ENCODE peak calls at places on chromosomes 7 and 10, in four cellular contexts. V is stimulated activated CD4-positive, alpha-beta T cell treated with anti-CD3 and anti-CD28 coated beads, Interleukin-1b, Interleukin-23, amount 100 ng/mL, for 1 hour; Y is foreskin fibroblast; G is occipital lobe. K is an unnamed sample.

GRCh38 chr10:117667831-117668230 is 125.3 kb downstream of the EMX2 start:
- DNase-seq in V (no peak), G (no peak), Y (no peak), K (no peak)

GRCh38 chr10:32957341-32958084 is 517 bp downstream of the ITGB1 start:
- DNase-seq in V (no peak), G (peak; percentile 31), Y (no peak), K (peak; percentile 77)

GRCh38 chr7:120877706-120878105 is 19.8 kb upstream of the TSPAN12 start:
- DNase-seq in Y (no peak), G (no peak), V (no peak), K (no peak)

GRCh38 chr10:29949411-29950011 is 109.9 kb downstream of the JCAD start:
- DNase-seq in V (no peak), Y (peak; percentile 88), G (no peak), K (no peak)

GRCh38 chr7:134708692-134709091 is 62.0 kb downstream of the BPGM start:
- DNase-seq in Y (no peak), G (no peak), V (no peak), K (no peak)

GRCh38 chr7:1114088-1114487 is 26.2 kb downstream of the GPER1 start:
- DNase-seq in V (no peak), G (no peak), Y (no peak), K (no peak)

GRCh38 chr10:58641708-58642107 is 129.0 kb downstream of the BICC1 start:
- DNase-seq in G (no peak), Y (peak; percentile 70), V (no peak), K (no peak)

GRCh38 chr7:87027900-87028299 is 31.6 kb downstream of the ELAPOR2 start:
- DNase-seq in Y (no peak), V (no peak), G (no peak), K (no peak)

GRCh38 chr7:151626422-151627115 is 106.9 kb upstream of the RHEB start:
- DNase-seq in V (no peak), Y (no peak), G (no peak), K (peak; percentile 63)

GRCh38 chr7:134724606-134725005 is 54.8 kb upstream of the CALD1 start:
- DNase-seq in V (no peak), Y (no peak), G (no peak), K (no peak)